ENCODE peak calls at places on chromosomes 6 and 20, in six cellular contexts. K, Y, T, S, D and Z are unnamed samples.

GRCh38 chr6:3782876-3783832 is 31.6 kb upstream of the PXDC1 start:
- DNase-seq in S (no peak), K (no peak), Y (no peak), T (no peak), D (no peak), Z (no peak)

GRCh38 chr6:12474167-12475140 is 184.3 kb downstream of the EDN1 start:
- DNase-seq in D (no peak), K (no peak), S (no peak), Y (no peak), T (no peak), Z (no peak)

GRCh38 chr6:72624557-72625160 is 2.8 kb downstream of the KCNQ5 start:
- DNase-seq in S (no peak), D (no peak), Y (no peak), K (peak; percentile 80), T (no peak), Z (peak; percentile 44)

GRCh38 chr20:31674895-31675827 is 37.4 kb downstream of the COX4I2 start:
- DNase-seq in K (peak; percentile 72), Y (peak; percentile 55), T (peak; percentile 73), S (peak; percentile 61), D (no peak), Z (no peak)

GRCh38 chr6:46325561-46326525 is 155.1 kb upstream of the ENPP5 start:
- DNase-seq in T (no peak), K (peak; percentile 7), S (peak; percentile 9), Y (peak; percentile 5), D (no peak), Z (peak; percentile 37)

GRCh38 chr6:6998194-6998569 is 109.6 kb upstream of the RREB1 start:
- DNase-seq in D (no peak), T (no peak), Y (no peak), S (no peak), K (no peak), Z (no peak)

GRCh38 chr20:17530716-17531536 is at the start of gene BFSP1:
- DNase-seq in K (peak; percentile 13), D (peak; percentile 45), T (peak; percentile 78), Y (peak; percentile 75), S (peak; percentile 14), Z (peak; percentile 80)

GRCh38 chr20:13535627-13536026 is 103.1 kb downstream of the TASP1 start:
- DNase-seq in D (no peak), Y (no peak), K (no peak), S (no peak), T (no peak), Z (no peak)

GRCh38 chr20:44142416-44142815 is 44.6 kb downstream of the JPH2 start:
- DNase-seq in Y (no peak), K (no peak), T (no peak), D (no peak), S (no peak), Z (peak; percentile 55)

GRCh38 chr20:33851842-33852466 is 40.8 kb downstream of the CHMP4B start:
- DNase-seq in D (no peak), K (no peak), T (no peak), S (no peak), Y (no peak), Z (no peak)

GRCh38 chr6:34888441-34888820 is 589 bp upstream of the TAF11 start:
- DNase-seq in K (peak; percentile 5), S (no peak), T (no peak), Y (no peak), D (no peak), Z (no peak)

GRCh38 chr6:107719160-107719559 is 105.0 kb downstream of the SCML4 start:
- DNase-seq in D (no peak), S (no peak), Y (no peak), K (no peak), T (no peak), Z (no peak)

GRCh38 chr6:36679043-36679821 is 718 bp downstream of the CDKN1A start:
- DNase-seq in K (no peak), D (peak; percentile 24), Y (peak; percentile 71), T (peak; percentile 89), S (peak; percentile 27), Z (peak; percentile 51)

GRCh38 chr6:21305827-21306469 is 287.6 kb upstream of the SOX4 start:
- DNase-seq in K (no peak), D (no peak), T (no peak), Y (no peak), S (no peak), Z (no peak)
- TF ChIP-seq CTCF in K (no peak), D (no peak), T (peak; percentile 43), Y (peak; percentile 37), S (no peak), Z (peak; percentile 38)

GRCh38 chr20:7137395-7138151 is 370.1 kb downstream of the BMP2 start:
- DNase-seq in Y (no peak), D (no peak), T (no peak), S (no peak), K (no peak), Z (no peak)
- TF ChIP-seq CTCF in Y (no peak), D (no peak), T (no peak), S (no peak), K (peak; percentile 29), Z (no peak)

GRCh38 chr20:37053230-37053950 is 42.4 kb downstream of the RBL1 start:
- DNase-seq in T (no peak), D (no peak), K (no peak), Y (no peak), S (no peak), Z (peak; percentile 3)
- TF ChIP-seq CTCF in T (no peak), D (no peak), K (no peak), Y (no peak), S (no peak), Z (no peak)

GRCh38 chr20:63947638-63948456 is 8.4 kb downstream of the UCKL1 start:
- DNase-seq in T (no peak), K (no peak), S (peak; percentile 42), Y (no peak), D (no peak), Z (no peak)

GRCh38 chr20:63945031-63945658 is 11.1 kb downstream of the UCKL1 start:
- DNase-seq in D (no peak), K (no peak), T (peak; percentile 52), Y (no peak), S (no peak), Z (no peak)

GRCh38 chr20:63946986-63947637 is 9.1 kb downstream of the UCKL1 start:
- DNase-seq in S (no peak), T (no peak), D (no peak), Y (no peak), K (no peak), Z (no peak)

GRCh38 chr20:63944078-63944941 is 11.9 kb downstream of the UCKL1 start:
- DNase-seq in D (no peak), K (no peak), Y (no peak), T (peak; percentile 57), S (no peak), Z (no peak)

GRCh38 chr20:63945921-63946920 is 10.0 kb downstream of the UCKL1 start:
- DNase-seq in S (no peak), D (no peak), K (no peak), Y (no peak), T (peak; percentile 56), Z (no peak)
- TF ChIP-seq CTCF in S (no peak), D (no peak), K (no peak), Y (no peak), T (no peak), Z (no peak)

GRCh38 chr6:124522335-124522734 is 439.9 kb upstream of the RNF217 start:
- DNase-seq in K (no peak), S (no peak), D (no peak), Y (no peak), T (no peak), Z (no peak)
- TF ChIP-seq CTCF in K (no peak), S (no peak), D (no peak), Y (no peak), T (no peak), Z (no peak)

DNA sequence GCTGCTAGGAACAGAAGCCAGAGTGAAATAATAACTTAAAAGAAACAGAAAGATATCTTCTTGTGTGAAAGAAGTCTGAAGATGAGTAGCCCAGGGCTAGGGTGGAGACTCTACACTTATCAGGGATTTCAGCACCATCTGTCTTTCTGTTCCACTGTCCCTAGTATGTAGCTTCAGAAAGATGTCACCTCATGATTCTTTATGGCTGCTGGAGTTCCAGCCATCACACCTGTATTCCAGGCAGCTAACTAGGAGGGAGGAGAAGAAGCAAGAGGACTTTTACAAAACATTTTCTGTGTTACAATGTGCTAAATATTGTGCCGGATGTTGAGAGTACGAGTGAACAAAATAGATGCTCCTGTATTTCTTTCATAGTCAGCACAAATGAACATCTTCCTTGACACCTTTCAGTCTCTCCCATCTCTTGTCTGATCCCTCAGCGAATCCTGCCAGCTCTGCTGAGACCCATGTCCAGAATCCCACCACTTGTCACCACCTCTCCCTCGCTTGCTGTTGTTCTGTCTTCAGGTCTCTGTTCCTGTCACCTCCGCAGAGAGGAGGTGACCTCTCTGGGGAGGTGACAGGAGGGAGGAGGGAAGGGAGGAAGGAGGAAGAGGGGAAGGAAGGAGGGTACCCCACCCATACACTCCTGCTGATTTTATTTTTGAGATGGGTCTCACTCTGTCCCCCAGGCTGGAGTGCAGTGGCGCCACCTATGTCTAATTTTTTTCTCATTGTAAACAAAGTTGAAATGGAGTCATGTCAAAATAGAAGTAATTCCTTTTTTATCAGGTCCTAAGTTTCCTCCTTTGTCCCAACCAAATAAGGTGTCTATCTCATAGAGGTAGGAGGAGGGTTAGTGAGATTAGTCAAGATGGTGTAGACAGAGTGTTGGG is 188.9 kb downstream of the TFAP2C start:
- DNase-seq in S (no peak), Y (no peak), T (peak; percentile 1), K (no peak), D (no peak), Z (no peak)
- TF ChIP-seq CTCF in S (no peak), Y (no peak), T (no peak), K (peak; percentile 68), D (no peak), Z (peak; percentile 20)

GRCh38 chr20:38033330-38034107 is at the start of the genes RPRD1B and TTI1:
- DNase-seq in Y (peak; percentile 91), S (peak; percentile 87), D (peak; percentile 69), T (peak; percentile 93), K (peak; percentile 93), Z (peak; percentile 92)
- TF ChIP-seq CTCF in Y (no peak), S (no peak), D (no peak), T (no peak), K (no peak), Z (no peak)